ENCODE peak calls at places on chromosomes 3 and 15, in seven cellular contexts. V is hepatic stellate cell; A is HFF-Myc; J is CD4-positive, alpha-beta T cell; R is naive thymus-derived CD8-positive, alpha-beta T cell; C is T-helper 17 cell; M is NAMALWA. L is an unnamed sample.

GRCh38 chr15:31133890-31134289 is 32.4 kb upstream of the TRPM1 start:
- DNase-seq in V (no peak), A (no peak), J (no peak), R (no peak), C (no peak), M (no peak), L (no peak)

GRCh38 chr3:194294199-194294887 is 56.8 kb downstream of the CPN2 start:
- DNase-seq in V (no peak), A (no peak), J (no peak), R (no peak), C (no peak), M (no peak), L (no peak)

GRCh38 chr3:50550079-50550736 is 17.3 kb downstream of the C3orf18 start:
- DNase-seq in V (peak), A (no peak), J (peak), R (peak), C (peak), M (peak), L (peak)

GRCh38 chr3:149638401-149639092 is 19.3 kb downstream of the WWTR1 start:
- DNase-seq in V (peak), A (peak), J (no peak), R (no peak), C (no peak), M (no peak), L (no peak)

GRCh38 chr15:52180196-52180835 is 10.9 kb downstream of the GNB5 start:
- DNase-seq in V (no peak), A (no peak), J (peak), R (peak), C (no peak), M (no peak), L (no peak)

GRCh38 chr15:78364233-78364632 is 24.1 kb downstream of the CRABP1 start:
- DNase-seq in V (no peak), A (no peak), J (no peak), R (no peak), C (no peak), M (no peak), L (no peak)

GRCh38 chr15:80455668-80456442 is 51.7 kb downstream of the ARNT2 start:
- DNase-seq in V (peak), A (peak), J (peak), R (peak), C (peak), M (peak), L (peak)

GRCh38 chr3:147651107-147651506 is 241.9 kb downstream of the ZIC1 start:
- DNase-seq in V (no peak), A (no peak), J (no peak), R (no peak), C (no peak), M (no peak), L (no peak)

GRCh38 chr3:149808209-149808829 is 4.7 kb upstream of the RNF13 start:
- DNase-seq in V (peak), A (peak), J (peak), R (peak), C (peak), M (peak), L (peak)

GRCh38 chr15:97993310-97993738 is 32.8 kb downstream of the ARRDC4 start:
- DNase-seq in V (no peak), A (no peak), J (no peak), R (no peak), C (no peak), M (no peak), L (no peak)

GRCh38 chr3:112605285-112605684 is 35.7 kb downstream of the CCDC80 start:
- DNase-seq in V (peak), A (peak), J (no peak), R (no peak), C (no peak), M (no peak), L (no peak)

GRCh38 chr3:71514621-71515020 is 68.9 kb downstream of the FOXP1 start:
- DNase-seq in V (no peak), A (no peak), J (no peak), R (no peak), C (no peak), M (no peak), L (no peak)

GRCh38 chr15:38377547-38378161 is 76.3 kb upstream of the FAM98B start:
- DNase-seq in V (no peak), A (no peak), J (no peak), R (no peak), C (no peak), M (no peak), L (no peak)

GRCh38 chr15:79853492-79854328 is 43.1 kb downstream of the MTHFS start:
- DNase-seq in V (peak), A (peak), J (peak), R (peak), C (peak), M (peak), L (peak)

GRCh38 chr15:45794768-45795486 is 160.1 kb downstream of the SQOR start:
- DNase-seq in V (no peak), A (no peak), J (no peak), R (no peak), C (no peak), M (peak), L (no peak)

GRCh38 chr3:62134061-62134496 is 239.3 kb downstream of the FEZF2 start:
- DNase-seq in V (no peak), A (peak), J (no peak), R (no peak), C (no peak), M (no peak), L (peak)

GRCh38 chr3:8996681-8997121 is 33.4 kb upstream of the RAD18 start:
- DNase-seq in V (no peak), A (no peak), J (no peak), R (no peak), C (no peak), M (no peak), L (peak)

GRCh38 chr15:95522533-95522932 is 808.0 kb upstream of the NR2F2 start:
- DNase-seq in V (no peak), A (no peak), J (no peak), R (no peak), C (no peak), M (no peak), L (no peak)

GRCh38 chr3:29764603-29765254 is 483.9 kb downstream of the RBMS3 start:
- DNase-seq in V (no peak), A (peak), J (no peak), R (no peak), C (no peak), M (peak), L (no peak)

GRCh38 chr3:167437428-167438139 is 36.3 kb downstream of the SERPINI2 start:
- DNase-seq in V (no peak), A (no peak), J (no peak), R (no peak), C (no peak), M (no peak), L (no peak)

GRCh38 chr15:56215769-56216168 is 27.9 kb downstream of the RFX7 start:
- DNase-seq in V (no peak), A (no peak), J (no peak), R (no peak), C (no peak), M (no peak), L (no peak)

GRCh38 chr3:32913790-32914446 is 37.5 kb upstream of the CCR4 start:
- DNase-seq in V (no peak), A (no peak), J (no peak), R (no peak), C (no peak), M (no peak), L (no peak)

GRCh38 chr15:78206326-78207109 is 27.8 kb downstream of the ACSBG1 start:
- DNase-seq in V (peak), A (no peak), J (no peak), R (no peak), C (no peak), M (no peak), L (no peak)

GRCh38 chr15:33860749-33861148 is 107.5 kb upstream of the CHRM5 start:
- DNase-seq in V (peak), A (peak), J (no peak), R (no peak), C (no peak), M (no peak), L (no peak)

GRCh38 chr3:16658004-16658932 is 53.0 kb upstream of the DAZL start:
- DNase-seq in V (no peak), A (no peak), J (no peak), R (no peak), C (no peak), M (no peak), L (no peak)

GRCh38 chr15:92082217-92082843 is 228.8 kb downstream of the SLCO3A1 start:
- DNase-seq in V (peak), A (peak), J (peak), R (no peak), C (peak), M (peak), L (peak)

L was measured in body of pancreas.